ENCODE peak calls at places on chromosome 1, in four cellular contexts. U is CD8-positive, alpha-beta T cell; Z is foreskin fibroblast; X is AG10803. D is an unnamed sample.

GRCh38 chr1:29364101-29364678 is 127.9 kb downstream of the PTPRU start:
- DNase-seq in U (no peak), Z (no peak), X (no peak), D (no peak)

GRCh38 chr1:48619529-48619928 is 147.5 kb upstream of the SPATA6 start:
- DNase-seq in U (no peak), Z (peak), X (peak), D (no peak)

GRCh38 chr1:36927826-36928225 is 106.5 kb downstream of the GRIK3 start:
- DNase-seq in U (no peak), Z (no peak), X (no peak), D (no peak)

GRCh38 chr1:15090373-15090772 is 63.2 kb upstream of the TMEM51 start:
- DNase-seq in U (no peak), Z (no peak), X (no peak), D (peak)

GRCh38 chr1:59427155-59427554 is 130.3 kb downstream of the FGGY start:
- DNase-seq in U (no peak), Z (peak), X (peak), D (no peak)

GRCh38 chr1:221011145-221011544 is 131.9 kb downstream of the HLX start:
- DNase-seq in U (no peak), Z (no peak), X (no peak), D (no peak)

GRCh38 chr1:24438423-24438901 is 22.9 kb downstream of the NIPAL3 start:
- DNase-seq in U (no peak), Z (peak), X (peak), D (no peak)

GRCh38 chr1:26094677-26095383 is 16.8 kb upstream of the PDIK1L start:
- DNase-seq in U (no peak), Z (peak), X (peak), D (no peak)

GRCh38 chr1:221556435-221556834 is 185.5 kb downstream of the DUSP10 start:
- DNase-seq in U (no peak), Z (no peak), X (no peak), D (no peak)

GRCh38 chr1:206575165-206575893 is 36.9 kb downstream of the EIF2D start:
- DNase-seq in U (peak), Z (peak), X (peak), D (peak)

GRCh38 chr1:154427173-154428139 is 22.3 kb downstream of the IL6R start:
- DNase-seq in U (no peak), Z (peak), X (no peak), D (no peak)

GRCh38 chr1:100539836-100540536 is 2.0 kb downstream of the GPR88 start:
- DNase-seq in U (no peak), Z (peak), X (peak), D (no peak)

GRCh38 chr1:199945591-199945990 is 81.9 kb upstream of the NR5A2 start:
- DNase-seq in U (no peak), Z (no peak), X (no peak), D (no peak)

GRCh38 chr1:173253046-173253445 is 45.9 kb upstream of the TNFSF4 start:
- DNase-seq in U (no peak), Z (peak), X (no peak), D (no peak)

GRCh38 chr1:94962745-94963265 is 35.9 kb upstream of the CNN3 start:
- DNase-seq in U (peak), Z (peak), X (peak), D (peak)

GRCh38 chr1:94963864-94964263 is 37.0 kb upstream of the CNN3 start:
- DNase-seq in U (no peak), Z (no peak), X (no peak), D (no peak)

GRCh38 chr1:94961582-94961981 is 34.7 kb upstream of the CNN3 start:
- DNase-seq in U (no peak), Z (no peak), X (no peak), D (no peak)

GRCh38 chr1:94966033-94966432 is 39.1 kb upstream of the CNN3 start:
- DNase-seq in U (no peak), Z (no peak), X (no peak), D (no peak)

GRCh38 chr1:94961994-94962744 is 35.3 kb upstream of the CNN3 start:
- DNase-seq in U (no peak), Z (no peak), X (no peak), D (no peak)
- H3K4me3 ChIP-seq in U (peak), Z (peak), X (peak), D (peak)

DNA sequence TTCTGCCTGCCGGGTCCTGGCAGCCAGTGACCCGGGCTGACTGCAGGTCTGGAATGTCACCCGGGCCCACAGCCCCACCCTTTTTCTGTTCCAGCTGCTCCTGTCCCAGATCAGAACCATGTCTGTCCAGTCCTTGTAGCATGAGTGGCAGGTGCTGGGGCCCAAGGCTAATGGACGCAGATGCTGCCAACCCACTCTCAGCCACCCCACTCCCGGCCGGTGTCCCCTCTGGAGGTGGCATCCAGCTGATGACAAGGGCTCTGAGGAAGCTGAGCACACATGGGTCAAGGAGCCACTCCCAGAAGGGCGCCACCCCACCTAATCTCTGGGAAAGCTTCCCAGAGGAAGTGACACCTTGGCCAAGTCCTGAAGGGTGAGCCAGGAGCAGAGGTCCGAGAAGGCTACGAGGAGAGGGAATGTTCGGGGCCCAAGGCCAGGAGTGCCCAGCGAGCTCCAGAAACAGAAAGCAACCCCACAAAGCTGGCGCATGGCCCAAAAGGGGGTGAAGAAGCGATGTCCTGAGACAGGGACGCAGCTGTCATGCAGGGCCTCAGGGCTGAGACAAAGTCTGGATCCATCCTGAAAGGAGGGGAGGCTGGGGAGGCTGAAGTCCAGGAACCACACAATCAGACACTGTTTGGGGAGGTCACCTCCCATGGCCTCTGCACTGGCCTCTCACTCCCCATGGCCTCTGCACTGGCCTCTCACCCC is 39.5 kb downstream of the ACOT7 start:
- DNase-seq in U (no peak), Z (peak), X (no peak), D (no peak)
- H3K4me3 ChIP-seq in U (no peak), Z (no peak), X (no peak), D (no peak)

GRCh38 chr1:44659566-44659965 is 14.7 kb downstream of the TMEM53 start:
- DNase-seq in U (no peak), Z (no peak), X (no peak), D (no peak)

GRCh38 chr1:44660176-44660575 is 14.1 kb downstream of the TMEM53 start:
- DNase-seq in U (no peak), Z (peak), X (no peak), D (no peak)

GRCh38 chr1:44662683-44663030 is 11.6 kb downstream of the TMEM53 start:
- DNase-seq in U (no peak), Z (no peak), X (no peak), D (no peak)

GRCh38 chr1:44664730-44665370 is 9.4 kb downstream of the TMEM53 start:
- DNase-seq in U (no peak), Z (no peak), X (no peak), D (no peak)

GRCh38 chr1:44661786-44662682 is 12.2 kb downstream of the TMEM53 start:
- DNase-seq in U (no peak), Z (no peak), X (no peak), D (no peak)
- H3K4me3 ChIP-seq in U (no peak), Z (no peak), X (no peak), D (no peak)

GRCh38 chr1:210250998-210251679 is 18.5 kb downstream of the SERTAD4 start:
- DNase-seq in U (no peak), Z (peak), X (no peak), D (no peak)

GRCh38 chr1:210254298-210254697 is 21.7 kb downstream of the SERTAD4 start:
- DNase-seq in U (no peak), Z (no peak), X (no peak), D (no peak)

GRCh38 chr1:210251680-210252490 is 19.3 kb downstream of the SERTAD4 start:
- DNase-seq in U (no peak), Z (no peak), X (no peak), D (no peak)

GRCh38 chr1:210250665-210250997 is 18.0 kb downstream of the SERTAD4 start:
- DNase-seq in U (no peak), Z (peak), X (no peak), D (no peak)

DNA sequence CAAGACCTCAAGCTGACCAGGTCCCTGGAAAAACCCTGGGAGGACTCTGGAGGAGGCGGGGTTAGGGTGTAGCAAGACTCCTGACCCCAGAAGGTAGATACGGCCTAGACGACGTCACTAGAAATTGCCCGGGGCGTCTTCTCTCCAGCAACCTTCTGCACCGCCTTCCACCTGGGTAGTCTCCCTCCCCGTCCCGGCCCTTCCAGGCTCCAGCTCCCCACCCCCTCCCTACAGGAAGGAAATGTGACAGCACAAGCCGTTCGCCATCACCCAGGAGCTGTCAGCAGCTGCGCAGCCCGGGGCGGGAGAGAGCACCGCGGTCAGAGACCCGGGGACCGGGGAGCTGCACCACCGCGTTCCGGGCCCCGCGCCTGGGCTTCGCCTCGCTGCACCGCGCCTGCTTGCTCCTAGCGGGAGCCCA is 20.0 kb downstream of the SERTAD4 start:
- DNase-seq in U (no peak), Z (no peak), X (no peak), D (no peak)
- H3K4me3 ChIP-seq in U (no peak), Z (no peak), X (no peak), D (no peak)

DNA sequence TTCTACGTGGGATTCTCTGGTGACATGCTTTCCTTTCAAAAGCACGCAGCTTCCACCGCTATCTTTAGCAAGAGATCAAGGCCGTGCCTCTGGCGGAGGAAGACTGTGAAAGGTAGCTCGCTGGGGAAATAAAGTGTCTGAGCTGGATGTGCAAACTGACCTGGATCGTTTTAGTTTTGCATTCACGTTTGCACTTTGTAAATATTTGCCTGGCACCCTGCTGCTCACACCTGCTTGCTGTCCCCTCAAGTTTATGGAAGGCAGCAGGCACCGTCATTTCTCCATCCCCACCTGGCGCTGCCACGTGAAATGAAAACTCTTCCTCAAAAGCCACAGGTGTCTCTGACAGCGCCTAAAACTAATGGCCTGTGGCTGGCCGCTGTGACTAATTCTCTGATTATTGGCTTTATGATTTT is 44.0 kb upstream of the TARDBP start:
- DNase-seq in U (no peak), Z (no peak), X (no peak), D (peak)
- H3K4me3 ChIP-seq in U (no peak), Z (peak), X (peak), D (peak)

GRCh38 chr1:67429011-67429527 is 1.1 kb downstream of the SERBP1 start:
- DNase-seq in U (peak), Z (peak), X (no peak), D (no peak)

GRCh38 chr1:67429528-67430357 is 459 bp downstream of the SERBP1 start:
- DNase-seq in U (peak), Z (peak), X (no peak), D (peak)

GRCh38 chr1:67431156-67431765 is 1.1 kb upstream of the SERBP1 start:
- DNase-seq in U (no peak), Z (no peak), X (no peak), D (no peak)

GRCh38 chr1:67430358-67431155 is at the start of gene SERBP1:
- DNase-seq in U (peak), Z (peak), X (peak), D (peak)

DNA sequence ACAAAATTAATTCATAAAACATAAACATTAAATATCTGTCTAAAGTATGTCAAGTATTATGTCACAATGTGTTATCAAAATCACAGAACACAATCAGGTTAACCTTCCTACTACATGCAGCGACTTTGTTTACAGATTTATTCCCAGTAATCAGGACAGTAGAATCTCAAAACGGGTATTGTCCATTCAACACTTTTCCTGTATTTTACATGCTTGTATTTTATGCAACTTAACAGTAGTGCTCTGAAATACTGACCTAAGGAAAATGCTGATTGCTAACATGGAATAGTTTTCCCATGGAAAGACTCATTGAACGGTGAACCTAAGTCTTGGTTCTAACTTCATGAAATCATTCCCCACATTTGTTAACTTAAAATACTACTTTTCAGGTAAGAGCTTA is 2.3 kb downstream of the SERBP1 start:
- DNase-seq in U (no peak), Z (no peak), X (no peak), D (no peak)
- H3K4me3 ChIP-seq in U (peak), Z (peak), X (peak), D (peak)